ENCODE peak calls at places on chromosomes 4 and X, in eight cellular contexts. N, E, W, K, B, Y, A and J are unnamed samples. For H3K4me1, the result is how much of the 10 kb centered on the place peaks cover.

GRCh38 chrX:47637546-47638195 is 7.9 kb upstream of the CFP start:
- DNase-seq in N (no peak), E (peak), W (peak), K (peak), B (peak), Y (peak), A (no peak), J (no peak)

GRCh38 chr4:61543976-61544375 is 343.9 kb downstream of the ADGRL3 start:
- DNase-seq in N (no peak), E (no peak), W (no peak), K (no peak), B (no peak), Y (no peak), A (no peak), J (no peak)

GRCh38 chr4:3347871-3348270 is 55.0 kb downstream of the RGS12 start:
- DNase-seq in N (no peak), E (no peak), W (no peak), K (no peak), B (no peak), Y (no peak), A (no peak), J (no peak)

GRCh38 chrX:131792356-131792749 is 230.7 kb upstream of the STK26 start:
- DNase-seq in N (peak), E (no peak), W (no peak), K (peak), B (no peak), Y (peak), A (no peak), J (no peak)

GRCh38 chr4:47490550-47490949 is 5.5 kb downstream of the ATP10D start:
- DNase-seq in N (peak), E (peak), W (no peak), K (no peak), B (no peak), Y (no peak), A (peak), J (peak)

GRCh38 chr4:769511-769910 is 56.4 kb downstream of the CPLX1 start:
- DNase-seq in N (no peak), E (no peak), W (no peak), K (no peak), B (no peak), Y (no peak), A (no peak), J (no peak)

GRCh38 chr4:139900964-139901376 is 235.4 kb downstream of the MGST2 start:
- DNase-seq in N (no peak), E (no peak), W (no peak), K (no peak), B (no peak), Y (no peak), A (no peak), J (no peak)

GRCh38 chr4:55547918-55548317 is 1.2 kb upstream of the CLOCK start:
- DNase-seq in N (no peak), E (no peak), W (no peak), K (no peak), B (no peak), Y (no peak), A (no peak), J (no peak)

GRCh38 chr4:17762705-17763104 is 18.7 kb downstream of the FAM184B start:
- DNase-seq in N (peak), E (peak), W (no peak), K (no peak), B (no peak), Y (no peak), A (no peak), J (peak)

GRCh38 chr4:158581161-158581560 is 59.5 kb downstream of the RXFP1 start:
- DNase-seq in N (peak), E (no peak), W (no peak), K (no peak), B (no peak), Y (no peak), A (no peak), J (no peak)

GRCh38 chrX:31038585-31039326 is 33.1 kb downstream of the FTHL17 start:
- DNase-seq in N (peak), E (peak), W (peak), K (peak), B (peak), Y (peak), A (no peak), J (peak)

GRCh38 chr4:187396106-187396505 is 599.5 kb upstream of the ZFP42 start:
- DNase-seq in N (no peak), E (no peak), W (no peak), K (no peak), B (no peak), Y (no peak), A (no peak), J (no peak)

GRCh38 chr4:81988178-81988577 is 385.6 kb downstream of the HNRNPD start:
- DNase-seq in N (no peak), E (no peak), W (no peak), K (no peak), B (no peak), Y (no peak), A (no peak), J (no peak)

GRCh38 chr4:88060431-88060830 is 53.0 kb downstream of the PKD2 start:
- DNase-seq in N (peak), E (no peak), W (no peak), K (no peak), B (no peak), Y (no peak), A (no peak), J (no peak)

GRCh38 chr4:60637976-60638375 is 562.1 kb upstream of the ADGRL3 start:
- DNase-seq in N (no peak), E (no peak), W (no peak), K (no peak), B (no peak), Y (no peak), A (no peak), J (no peak)

GRCh38 chr4:56871357-56871993 is 36.2 kb upstream of the REST start:
- DNase-seq in N (no peak), E (no peak), W (no peak), K (no peak), B (no peak), Y (no peak), A (no peak), J (peak)

GRCh38 chr4:112531146-112531545 is 15.2 kb upstream of the NEUROG2 start:
- DNase-seq in N (peak), E (no peak), W (no peak), K (no peak), B (no peak), Y (no peak), A (no peak), J (no peak)

GRCh38 chr4:26806331-26806730 is 54.3 kb upstream of the STIM2 start:
- DNase-seq in N (peak), E (no peak), W (no peak), K (no peak), B (no peak), Y (no peak), A (no peak), J (no peak)

GRCh38 chr4:26803462-26803861 is 57.2 kb upstream of the STIM2 start:
- DNase-seq in N (no peak), E (peak), W (no peak), K (no peak), B (no peak), Y (no peak), A (no peak), J (peak)

GRCh38 chr4:26802790-26803189 is 57.9 kb upstream of the STIM2 start:
- DNase-seq in N (no peak), E (no peak), W (no peak), K (no peak), B (no peak), Y (no peak), A (no peak), J (no peak)

GRCh38 chr4:26804451-26804850 is 56.2 kb upstream of the STIM2 start:
- DNase-seq in N (no peak), E (no peak), W (no peak), K (no peak), B (no peak), Y (no peak), A (no peak), J (no peak)

DNA sequence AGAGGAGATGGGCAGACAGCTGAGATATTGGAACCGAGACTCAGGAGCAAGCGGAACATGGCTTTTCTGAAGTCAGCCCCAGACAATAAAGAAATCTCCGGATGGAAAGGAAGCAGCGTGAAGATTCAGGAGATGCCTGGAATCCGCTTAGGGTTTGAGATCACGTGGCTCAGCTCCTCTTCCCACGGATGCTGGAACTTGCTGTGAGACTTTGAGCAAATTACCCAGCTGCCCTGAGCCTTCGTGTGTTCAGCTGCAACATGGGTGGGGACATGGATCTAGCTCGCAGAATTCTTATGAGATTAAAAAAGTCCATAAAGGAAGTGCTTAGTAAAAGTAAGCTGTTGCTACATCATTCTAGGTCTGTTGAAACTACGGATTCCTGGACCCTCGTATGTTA is 55.8 kb upstream of the STIM2 start:
- DNase-seq in N (no peak), E (no peak), W (no peak), K (no peak), B (no peak), Y (no peak), A (no peak), J (no peak)
- TF ChIP-seq CTCF in N (no peak), E (no peak), W (no peak), K (no peak), B (no peak), Y (no peak), A (no peak), J (no peak)

GRCh38 chrX:107743995-107744394 is 31.6 kb downstream of the TSC22D3 start:
- DNase-seq in N (no peak), E (no peak), W (no peak), K (no peak), B (no peak), Y (no peak), A (no peak), J (no peak)
- H3K4me1 ChIP-seq in N (under half), E (half or more), W (under half), K (under half), B (half or more), Y (under half), A (under half), J (under half)

GRCh38 chrX:21725498-21725897 is 32.4 kb downstream of the SMPX start:
- DNase-seq in N (no peak), E (peak), W (no peak), K (no peak), B (no peak), Y (no peak), A (peak), J (peak)
- TF ChIP-seq CTCF in N (peak), E (no peak), W (no peak), K (peak), B (peak), Y (no peak), A (peak), J (peak)

DNA sequence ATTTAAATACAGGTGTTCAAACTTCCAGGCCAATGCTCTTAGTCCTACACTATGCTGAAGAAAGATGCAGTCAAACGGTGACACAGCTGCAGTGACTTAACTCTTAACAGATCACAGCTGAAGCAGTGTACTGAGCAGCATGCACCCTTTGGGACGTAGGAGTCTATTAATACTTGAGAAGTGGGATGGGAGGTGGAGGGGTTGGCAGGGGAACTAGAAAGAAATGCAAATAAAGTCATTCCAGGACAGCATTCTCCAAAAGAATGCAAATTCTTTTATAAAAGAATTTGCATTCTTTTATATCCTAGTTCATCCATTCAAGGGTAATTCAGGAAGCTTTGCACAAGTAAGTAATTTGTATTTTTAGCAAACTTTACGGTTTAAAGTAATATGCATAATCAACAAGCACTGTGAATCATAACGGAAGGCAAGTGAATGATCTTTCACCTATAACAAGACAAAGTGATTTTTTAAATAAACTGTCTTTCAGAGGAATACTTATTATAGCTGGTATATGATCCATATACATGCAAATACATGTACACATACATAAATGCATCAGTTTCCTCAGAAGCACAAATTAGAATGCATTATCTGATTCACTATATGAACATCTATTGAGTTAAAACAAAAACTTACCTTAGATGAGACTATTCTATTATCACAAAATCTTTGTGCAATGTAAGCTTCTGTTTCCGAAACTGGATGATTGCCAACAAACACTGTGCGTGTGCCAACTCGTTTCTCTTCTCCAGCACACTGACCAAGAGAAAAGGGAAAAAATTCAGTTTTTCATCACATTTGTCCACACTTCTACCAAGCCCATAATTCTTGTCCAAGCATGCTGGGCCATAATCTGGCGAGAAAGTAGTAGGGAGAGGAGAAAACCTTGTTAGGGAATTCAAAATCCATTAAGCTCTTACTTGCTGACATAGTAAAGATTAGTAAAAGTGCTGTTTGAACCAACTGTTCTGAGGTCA is 106.5 kb downstream of the ATP11C start:
- DNase-seq in N (peak), E (no peak), W (no peak), K (no peak), B (no peak), Y (no peak), A (no peak), J (peak)
- H3K4me1 ChIP-seq in N (under half), E (under half), W (under half), K (under half), B (under half), Y (under half), A (under half), J (under half)

GRCh38 chr4:163590609-163591264 is 96.2 kb downstream of the TMA16 start:
- DNase-seq in N (peak), E (no peak), W (no peak), K (no peak), B (no peak), Y (no peak), A (no peak), J (no peak)

GRCh38 chr4:163590103-163590502 is 95.6 kb downstream of the TMA16 start:
- DNase-seq in N (no peak), E (no peak), W (no peak), K (no peak), B (no peak), Y (no peak), A (no peak), J (no peak)

GRCh38 chr4:163592207-163592606 is 97.7 kb downstream of the TMA16 start:
- DNase-seq in N (no peak), E (no peak), W (no peak), K (no peak), B (no peak), Y (no peak), A (no peak), J (no peak)

GRCh38 chr4:163587867-163588266 is 93.4 kb downstream of the TMA16 start:
- DNase-seq in N (no peak), E (no peak), W (no peak), K (no peak), B (no peak), Y (no peak), A (no peak), J (peak)

GRCh38 chr4:163591614-163592020 is 97.1 kb downstream of the TMA16 start:
- DNase-seq in N (no peak), E (no peak), W (no peak), K (no peak), B (no peak), Y (no peak), A (no peak), J (no peak)
- TF ChIP-seq CTCF in N (no peak), E (no peak), W (no peak), K (no peak), B (no peak), Y (no peak), A (no peak), J (no peak)

GRCh38 chr4:153216546-153216945 is 12.3 kb downstream of the TRIM2 start:
- DNase-seq in N (no peak), E (no peak), W (no peak), K (no peak), B (no peak), Y (no peak), A (no peak), J (no peak)
- H3K4me1 ChIP-seq in N (under half), E (under half), W (under half), K (under half), B (under half), Y (under half), A (under half), J (under half)

GRCh38 chr4:52588097-52588496 is 71.0 kb downstream of the USP46 start:
- DNase-seq in N (no peak), E (peak), W (peak), K (peak), B (peak), Y (no peak), A (peak), J (peak)
- TF ChIP-seq CTCF in N (peak), E (peak), W (no peak), K (peak), B (peak), Y (no peak), A (peak), J (peak)

GRCh38 chr4:25860586-25861421 is 2.0 kb downstream of the SEL1L3 start:
- DNase-seq in N (no peak), E (no peak), W (peak), K (no peak), B (no peak), Y (no peak), A (no peak), J (no peak)

GRCh38 chr4:25857851-25858400 is 4.9 kb downstream of the SEL1L3 start:
- DNase-seq in N (no peak), E (no peak), W (no peak), K (no peak), B (no peak), Y (no peak), A (no peak), J (no peak)

GRCh38 chr4:25856756-25857155 is 6.0 kb downstream of the SEL1L3 start:
- DNase-seq in N (no peak), E (no peak), W (no peak), K (no peak), B (no peak), Y (no peak), A (no peak), J (no peak)

GRCh38 chr4:25859429-25860148 is 3.2 kb downstream of the SEL1L3 start:
- DNase-seq in N (peak), E (no peak), W (peak), K (no peak), B (no peak), Y (no peak), A (no peak), J (no peak)

GRCh38 chr4:25857403-25857802 is 5.4 kb downstream of the SEL1L3 start:
- DNase-seq in N (no peak), E (no peak), W (no peak), K (no peak), B (no peak), Y (no peak), A (no peak), J (no peak)
- H3K4me1 ChIP-seq in N (under half), E (under half), W (under half), K (half or more), B (under half), Y (under half), A (under half), J (under half)

DNA sequence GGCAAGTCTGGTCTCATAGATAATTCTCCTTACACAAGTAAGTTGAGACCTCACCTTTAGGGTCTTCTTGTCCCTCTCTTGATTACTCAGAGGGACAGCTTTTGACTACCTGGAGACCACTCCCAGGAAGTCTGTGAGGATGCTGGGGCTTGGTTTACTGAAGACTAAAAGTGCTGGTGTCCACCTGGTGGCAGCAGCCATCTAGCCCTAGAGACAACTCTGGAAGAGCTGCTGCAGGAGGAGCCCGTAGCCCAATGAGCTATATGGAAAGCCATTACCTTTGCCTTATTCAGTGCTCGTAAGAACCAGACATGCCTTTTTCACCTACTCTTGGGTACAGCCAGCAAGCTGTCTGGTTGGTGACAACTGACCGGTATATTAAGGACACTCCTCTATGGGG is 7.3 kb downstream of the FGFBP2 start:
- DNase-seq in N (no peak), E (no peak), W (no peak), K (no peak), B (no peak), Y (no peak), A (peak), J (no peak)
- TF ChIP-seq CTCF in N (peak), E (no peak), W (no peak), K (no peak), B (no peak), Y (no peak), A (peak), J (peak)